ENCODE peak calls at places on chromosomes 4 and X, in seven cellular contexts. M is neural progenitor cell, E is GM23248, H is SK-N-SH, G is hepatocyte, C is GM23338, Z is MM.1S. B is an unnamed sample.

GRCh38 chrX:134886201-134886600 is 104.6 kb upstream of the SMIM10 start:
- DNase-seq in C (no peak), M (no peak), G (peak; percentile 13), E (peak; percentile 18), Z (no peak), H (no peak), B (no peak)

GRCh38 chr4:648579-649292 is 23.4 kb downstream of the PDE6B start:
- DNase-seq in E (no peak), C (no peak), H (no peak), G (no peak), M (peak; percentile 79), Z (no peak), B (no peak)

GRCh38 chrX:130560558-130560957 is 158.8 kb downstream of the RBMX2 start:
- DNase-seq in M (no peak), H (no peak), E (no peak), Z (no peak), C (no peak), G (no peak), B (no peak)

GRCh38 chr4:55348436-55348835 is 2.4 kb downstream of the SRD5A3 start:
- DNase-seq in M (no peak), C (no peak), E (peak; percentile 68), Z (no peak), H (no peak), G (no peak), B (no peak)

GRCh38 chrX:7270018-7270417 is 122.1 kb upstream of the PUDP start:
- DNase-seq in H (no peak), M (no peak), G (no peak), C (no peak), E (peak; percentile 58), Z (no peak), B (no peak)

GRCh38 chrX:72620550-72621145 is 48.0 kb upstream of the HDAC8 start:
- DNase-seq in E (peak; percentile 89), G (peak; percentile 73), Z (no peak), C (peak; percentile 1), M (no peak), H (no peak), B (no peak)

GRCh38 chr4:21802406-21802805 is 146.2 kb downstream of the KCNIP4 start:
- DNase-seq in E (peak; percentile 69), M (no peak), Z (no peak), H (no peak), G (no peak), C (no peak), B (no peak)

GRCh38 chrX:25012433-25012735 is 3.4 kb downstream of the ARX start:
- DNase-seq in Z (peak; percentile 15), C (peak; percentile 62), G (no peak), E (peak; percentile 24), H (peak; percentile 42), M (peak; percentile 79), B (no peak)

GRCh38 chr4:112099701-112100289 is 45.5 kb upstream of the FAM241A start:
- DNase-seq in H (peak; percentile 52), C (peak; percentile 68), M (peak; percentile 41), E (peak; percentile 73), Z (peak; percentile 51), G (peak; percentile 60), B (peak; percentile 63)

GRCh38 chrX:56783450-56783831 is 54.4 kb downstream of the NBDY start:
- DNase-seq in C (peak; percentile 8), H (peak; percentile 42), G (no peak), E (no peak), Z (peak; percentile 73), M (peak; percentile 77), B (no peak)

GRCh38 chr4:158805628-158806471 is 37.0 kb downstream of the FNIP2 start:
- DNase-seq in M (no peak), E (peak; percentile 15), G (peak; percentile 76), Z (no peak), C (no peak), H (peak; percentile 47), B (no peak)

GRCh38 chr4:89077806-89078205 is 20.8 kb upstream of the FAM13A start:
- DNase-seq in Z (no peak), E (peak; percentile 17), M (no peak), G (no peak), H (no peak), C (no peak), B (no peak)

GRCh38 chrX:152204919-152205318 is 66.5 kb upstream of the MAGEA10 start:
- DNase-seq in M (no peak), H (no peak), G (no peak), C (no peak), E (no peak), Z (no peak), B (no peak)

GRCh38 chrX:4091046-4091760 is 377.8 kb upstream of the PRKX start:
- DNase-seq in M (no peak), C (no peak), Z (no peak), H (no peak), E (peak; percentile 0), G (no peak), B (no peak)

GRCh38 chr4:11585506-11585905 is 156.8 kb upstream of the HS3ST1 start:
- DNase-seq in G (peak; percentile 50), C (no peak), E (no peak), H (no peak), M (no peak), Z (no peak), B (no peak)

GRCh38 chrX:149022485-149022884 is 482.6 kb downstream of the IDS start:
- DNase-seq in H (no peak), M (no peak), E (no peak), C (no peak), Z (no peak), G (no peak), B (no peak)

GRCh38 chr4:85005865-85006377 is 39.4 kb upstream of the WDFY3 start:
- DNase-seq in M (no peak), G (no peak), E (peak; percentile 93), C (no peak), H (no peak), Z (no peak), B (no peak)

GRCh38 chr4:13544556-13545393 is 467 bp upstream of the NKX3-2 start:
- DNase-seq in M (peak; percentile 93), G (peak; percentile 77), Z (no peak), E (peak; percentile 76), H (peak; percentile 87), C (peak; percentile 98), B (peak; percentile 85)

GRCh38 chr4:73899321-73899720 is 30.1 kb downstream of the CXCL1 start:
- DNase-seq in G (no peak), E (no peak), H (no peak), Z (no peak), M (no peak), C (no peak), B (no peak)

GRCh38 chr4:144579411-144580020 is 66.4 kb upstream of the HHIP start:
- DNase-seq in M (no peak), Z (no peak), E (peak; percentile 58), C (no peak), G (no peak), H (no peak), B (no peak)

GRCh38 chr4:3124070-3124767 is 49.7 kb downstream of the HTT start:
- DNase-seq in G (no peak), E (no peak), C (no peak), Z (no peak), H (no peak), M (no peak), B (no peak)

GRCh38 chrX:134186362-134187121 is 50.4 kb upstream of the CCDC160 start:
- DNase-seq in M (peak; percentile 16), G (no peak), Z (peak; percentile 87), C (no peak), H (no peak), E (no peak), B (no peak)

GRCh38 chr4:139314047-139314800 is 11.9 kb upstream of the NDUFC1 start:
- DNase-seq in E (no peak), C (peak; percentile 49), G (no peak), H (no peak), Z (no peak), M (peak; percentile 40), B (no peak)

GRCh38 chr4:148261861-148262260 is 180.4 kb downstream of the NR3C2 start:
- DNase-seq in C (no peak), M (no peak), E (no peak), Z (no peak), H (no peak), G (no peak), B (no peak)

GRCh38 chr4:106502106-106502699 is 133.6 kb upstream of the GIMD1 start:
- DNase-seq in H (peak; percentile 62), Z (peak; percentile 54), M (peak; percentile 84), E (peak; percentile 35), G (peak; percentile 79), C (peak; percentile 86), B (peak; percentile 57)

GRCh38 chrX:110509778-110510510 is 151.3 kb downstream of the RTL9 start:
- DNase-seq in H (no peak), E (peak; percentile 25), G (no peak), M (peak; percentile 41), C (peak; percentile 80), Z (no peak), B (no peak)
- TF ChIP-seq EZH2phosphoT487 in H (no peak), E (no peak), G (no peak), M (no peak), C (no peak), Z (no peak), B (no peak)

DNA sequence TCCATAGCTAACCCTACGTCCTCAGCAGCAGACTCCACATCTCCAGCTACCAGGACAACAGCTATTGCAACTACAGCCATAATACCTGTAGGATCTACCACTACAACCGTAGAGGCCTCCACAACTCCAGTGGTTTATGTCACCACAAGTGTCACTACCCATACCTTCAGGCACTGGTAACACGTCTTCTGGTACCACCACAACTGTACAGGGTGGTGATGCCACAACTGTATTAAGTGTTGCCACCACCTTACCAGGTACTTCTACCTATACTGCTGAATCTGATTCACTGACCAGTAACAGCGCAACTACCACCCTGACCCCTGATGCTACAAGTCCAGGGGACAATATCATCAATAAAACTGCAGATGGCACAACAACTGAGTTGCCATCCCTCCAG is 34.6 kb upstream of the CABS1 start:
- DNase-seq in Z (no peak), E (no peak), G (no peak), M (no peak), H (no peak), C (no peak), B (no peak)
- H3K79me2 ChIP-seq in Z (no peaks in the 10 kb centered on the region), E (no peaks in the 10 kb centered on the region), G (no peaks in the 10 kb centered on the region), M (no peaks in the 10 kb centered on the region), H (no peaks in the 10 kb centered on the region), C (no peaks in the 10 kb centered on the region), B (no peaks in the 10 kb centered on the region)

GRCh38 chr4:7910721-7911015 is 29.0 kb downstream of the AFAP1 start:
- DNase-seq in Z (no peak), E (no peak), G (no peak), H (no peak), M (no peak), C (no peak), B (no peak)
- H4K20me1 ChIP-seq in Z (no peaks in the 10 kb centered on the region), E (no peaks in the 10 kb centered on the region), G (peaks cover 14% of the 10 kb centered on the region), H (peaks cover 49% of the 10 kb centered on the region), M (no peaks in the 10 kb centered on the region), C (no peaks in the 10 kb centered on the region), B (no peaks in the 10 kb centered on the region)

GRCh38 chrX:44314259-44314734 is 29.2 kb downstream of the EFHC2 start:
- DNase-seq in G (peak; percentile 33), H (peak; percentile 19), E (peak; percentile 57), Z (peak; percentile 24), C (no peak), M (no peak), B (no peak)

GRCh38 chrX:44312421-44312820 is 31.1 kb downstream of the EFHC2 start:
- DNase-seq in H (no peak), G (no peak), C (no peak), Z (no peak), M (no peak), E (no peak), B (no peak)

GRCh38 chrX:44310227-44310626 is 33.2 kb downstream of the EFHC2 start:
- DNase-seq in M (no peak), H (no peak), G (no peak), C (no peak), E (no peak), Z (no peak), B (no peak)

GRCh38 chrX:44317196-44317595 is 26.3 kb downstream of the EFHC2 start:
- DNase-seq in M (no peak), Z (no peak), E (no peak), H (no peak), G (no peak), C (no peak), B (no peak)

GRCh38 chrX:44314855-44315254 is 28.6 kb downstream of the EFHC2 start:
- DNase-seq in E (no peak), H (no peak), Z (no peak), G (no peak), C (no peak), M (no peak), B (no peak)
- TF ChIP-seq EZH2phosphoT487 in E (no peak), H (no peak), Z (no peak), G (no peak), C (no peak), M (no peak), B (no peak)